ENCODE peak calls at places on chromosome 12, in five cellular contexts. B is amniotic epithelial cell, D is fibroblast of lung, I is immature natural killer cell, T is renal cortical epithelial cell. K is an unnamed sample.
A peak's percentile ranks its signal among the peaks of the same experiment; 100 is the strongest.

GRCh38 chr12:89529738-89530137 is 3.9 kb upstream of the POC1B start:
- DNase-seq in B (peak; percentile 53), I (peak; percentile 44), D (peak; percentile 31), T (peak; percentile 69), K (peak; percentile 59)

GRCh38 chr12:70843363-70843762 is 77.2 kb downstream of the PTPRR start:
- DNase-seq in T (no peak), I (no peak), B (no peak), D (no peak), K (no peak)

GRCh38 chr12:97752129-97752528 is 289.5 kb downstream of the RMST start:
- DNase-seq in D (peak; percentile 34), B (no peak), T (no peak), I (no peak), K (no peak)

GRCh38 chr12:122413516-122414404 is 8.7 kb downstream of the CLIP1 start:
- DNase-seq in D (no peak), I (no peak), T (no peak), B (no peak), K (no peak)

GRCh38 chr12:34303091-34303870 is 281.0 kb downstream of the ALG10 start:
- DNase-seq in B (no peak), T (no peak), I (no peak), D (no peak), K (no peak)

GRCh38 chr12:112386726-112387125 is 4.5 kb upstream of the HECTD4 start:
- DNase-seq in B (peak; percentile 99), T (no peak), I (no peak), D (no peak), K (peak; percentile 91)

GRCh38 chr12:89211456-89211855 is 140.8 kb downstream of the DUSP6 start:
- DNase-seq in T (peak; percentile 27), B (no peak), D (peak; percentile 58), I (no peak), K (peak; percentile 37)

GRCh38 chr12:9992296-9992695 is 6.6 kb downstream of the CLEC1B start:
- DNase-seq in I (no peak), T (no peak), D (no peak), B (no peak), K (no peak)

GRCh38 chr12:57461326-57461903 is 1.8 kb downstream of the GLI1 start:
- DNase-seq in B (no peak), T (no peak), D (peak; percentile 70), I (no peak), K (peak; percentile 37)

GRCh38 chr12:69330475-69331473 is 17.4 kb upstream of the LYZ start:
- DNase-seq in B (peak; percentile 11), D (no peak), T (peak; percentile 35), I (peak; percentile 48), K (no peak)

GRCh38 chr12:45231515-45232145 is 15.7 kb downstream of the ANO6 start:
- DNase-seq in D (peak; percentile 89), I (no peak), T (peak; percentile 69), B (peak; percentile 82), K (peak; percentile 85)

GRCh38 chr12:12008931-12009611 is 61.7 kb upstream of the BCL2L14 start:
- DNase-seq in T (peak; percentile 97), I (no peak), D (peak; percentile 85), B (peak; percentile 45), K (peak; percentile 77)

GRCh38 chr12:121061831-121062230 is 22.8 kb upstream of the OASL start:
- DNase-seq in T (peak; percentile 14), B (peak; percentile 11), I (no peak), D (no peak), K (peak; percentile 4)

GRCh38 chr12:116717466-116718457 is 20.1 kb downstream of the SPRING1 start:
- DNase-seq in B (no peak), T (peak; percentile 31), D (peak; percentile 79), I (no peak), K (peak; percentile 31)

GRCh38 chr12:29389295-29389919 is 8.4 kb upstream of the ERGIC2 start:
- DNase-seq in I (peak; percentile 12), T (no peak), D (no peak), B (no peak), K (no peak)

GRCh38 chr12:102965281-102966155 is 8.0 kb downstream of the ASCL1 start:
- DNase-seq in B (no peak), D (no peak), I (no peak), T (no peak), K (no peak)

GRCh38 chr12:70241845-70242244 is 1.4 kb upstream of the CNOT2 start:
- DNase-seq in T (no peak), D (no peak), I (no peak), B (no peak), K (no peak)

GRCh38 chr12:47616440-47616839 is 89.4 kb downstream of the RPAP3 start:
- DNase-seq in B (peak; percentile 55), I (no peak), D (no peak), T (no peak), K (peak; percentile 9)

GRCh38 chr12:121668750-121669524 is 517 bp downstream of the MORN3 start:
- DNase-seq in T (no peak), B (peak; percentile 25), I (peak; percentile 49), D (peak; percentile 13), K (peak; percentile 21)

GRCh38 chr12:121400332-121401139 is 618 bp downstream of the RNF34 start:
- DNase-seq in I (no peak), T (peak; percentile 65), D (peak; percentile 51), B (peak; percentile 46), K (peak; percentile 38)

GRCh38 chr12:115709410-115710065 is 568.0 kb downstream of the MED13L start:
- DNase-seq in T (no peak), I (no peak), D (no peak), B (no peak), K (no peak)

GRCh38 chr12:116559330-116560080 is at the start of gene MAP1LC3B2:
- DNase-seq in D (peak; percentile 78), B (peak; percentile 81), I (peak; percentile 80), T (peak; percentile 95), K (peak; percentile 80)

GRCh38 chr12:6193853-6194815 is 6.1 kb upstream of the CD9 start:
- DNase-seq in T (no peak), B (peak; percentile 73), D (no peak), I (no peak), K (peak; percentile 62)

GRCh38 chr12:113208041-113208934 is 13.0 kb upstream of the TPCN1 start:
- DNase-seq in I (peak; percentile 91), T (no peak), D (peak; percentile 47), B (no peak), K (no peak)

GRCh38 chr12:6323340-6323994 is 13.0 kb downstream of the PLEKHG6 start:
- DNase-seq in D (peak; percentile 92), B (peak; percentile 93), T (peak; percentile 97), I (peak; percentile 59), K (peak; percentile 92)

GRCh38 chr12:127172857-127173256 is 1094.1 kb upstream of the TMEM132C start:
- DNase-seq in I (no peak), D (no peak), T (no peak), B (peak; percentile 51), K (no peak)

GRCh38 chr12:56229819-56230448 is at the start of gene SLC39A5:
- DNase-seq in I (no peak), T (no peak), B (no peak), D (no peak), K (no peak)

GRCh38 chr12:47949441-47950341 is 13.7 kb upstream of the TMEM106C start:
- DNase-seq in I (peak; percentile 25), D (peak; percentile 73), T (peak; percentile 63), B (peak; percentile 74), K (peak; percentile 64)

GRCh38 chr12:114395755-114396152 is 10.2 kb downstream of the TBX5 start:
- DNase-seq in T (no peak), I (no peak), B (no peak), D (no peak), K (no peak)

GRCh38 chr12:5806376-5807089 is 138.5 kb downstream of the ANO2 start:
- DNase-seq in T (peak; percentile 56), I (no peak), B (no peak), D (peak; percentile 77), K (peak; percentile 8)

GRCh38 chr12:45789025-45789424 is 59.5 kb downstream of the ARID2 start:
- DNase-seq in B (peak; percentile 78), T (no peak), I (no peak), D (no peak), K (peak; percentile 35)

GRCh38 chr12:115657081-115658013 is 620.1 kb downstream of the MED13L start:
- DNase-seq in T (no peak), B (peak; percentile 5), I (no peak), D (no peak), K (peak; percentile 16)

GRCh38 chr12:91704446-91704845 is 441.2 kb downstream of the BTG1 start:
- DNase-seq in B (no peak), D (peak; percentile 68), I (no peak), T (peak; percentile 36), K (peak; percentile 58)

GRCh38 chr12:26713885-26714383 is 119.1 kb downstream of the ITPR2 start:
- DNase-seq in B (no peak), I (no peak), T (no peak), D (no peak), K (no peak)